ENCODE peak calls at places on chromosomes 11 and 22, in six cellular contexts. W is stomach, R is IMR-90, U is A549, X is ovary, G is heart left ventricle. H is an unnamed sample.

GRCh38 chr11:17353228-17354021 is 1.8 kb downstream of the NCR3LG1 start:
- DNase-seq in W (peak; percentile 73), R (peak; percentile 76), U (peak; percentile 60), X (peak; percentile 76), G (peak; percentile 78), H (peak; percentile 88)

GRCh38 chr11:12765428-12765827 is 91.2 kb downstream of the TEAD1 start:
- DNase-seq in W (no peak), R (peak; percentile 60), U (no peak), X (peak; percentile 77), G (peak; percentile 51), H (no peak)

GRCh38 chr22:22836635-22837034 is 51.0 kb upstream of the IGLL5 start:
- DNase-seq in W (no peak), R (no peak), U (no peak), X (no peak), G (no peak), H (peak; percentile 55)

GRCh38 chr11:42315846-42316245 is 856.4 kb upstream of the LRRC4C start:
- DNase-seq in W (no peak), R (no peak), U (no peak), X (no peak), G (no peak), H (no peak)

GRCh38 chr11:74754507-74755255 is 6.0 kb downstream of the RNF169 start:
- DNase-seq in W (no peak), R (peak; percentile 96), U (peak; percentile 39), X (no peak), G (no peak), H (no peak)

GRCh38 chr22:45629469-45630089 is 42.1 kb upstream of the ATXN10 start:
- DNase-seq in W (no peak), R (no peak), U (no peak), X (no peak), G (no peak), H (peak; percentile 30)

GRCh38 chr22:16781764-16782329 is 43.4 kb downstream of the XKR3 start:
- DNase-seq in W (no peak), R (no peak), U (no peak), X (no peak), G (no peak), H (peak; percentile 5)

GRCh38 chr11:65298655-65299179 is 15.9 kb upstream of the CDC42EP2 start:
- DNase-seq in W (no peak), R (peak; percentile 81), U (no peak), X (peak; percentile 85), G (peak; percentile 71), H (no peak)

GRCh38 chr22:26170795-26171194 is 1.5 kb downstream of the SEZ6L start:
- DNase-seq in W (no peak), R (no peak), U (no peak), X (peak; percentile 11), G (peak; percentile 33), H (peak; percentile 29)

GRCh38 chr11:78438298-78438975 is 20.8 kb upstream of the GAB2 start:
- DNase-seq in W (no peak), R (no peak), U (no peak), X (no peak), G (no peak), H (no peak)

GRCh38 chr22:39612811-39613548 is 42.4 kb downstream of the CACNA1I start:
- DNase-seq in W (no peak), R (no peak), U (no peak), X (no peak), G (no peak), H (no peak)

GRCh38 chr22:24133187-24133965 is 47.9 kb upstream of the SUSD2 start:
- DNase-seq in W (no peak), R (peak; percentile 41), U (no peak), X (no peak), G (no peak), H (peak; percentile 49)

GRCh38 chr11:120197254-120197891 is 13.5 kb upstream of the OAF start:
- DNase-seq in W (no peak), R (no peak), U (no peak), X (no peak), G (no peak), H (no peak)

GRCh38 chr11:61975638-61976419 is 8.4 kb upstream of the FTH1 start:
- DNase-seq in W (no peak), R (no peak), U (no peak), X (no peak), G (no peak), H (peak; percentile 39)

GRCh38 chr22:42906605-42907338 is 49.7 kb upstream of the ARFGAP3 start:
- DNase-seq in W (no peak), R (peak; percentile 16), U (no peak), X (peak; percentile 51), G (peak; percentile 72), H (no peak)

GRCh38 chr11:71309181-71309580 is 56.8 kb upstream of the SHANK2 start:
- DNase-seq in W (peak; percentile 23), R (no peak), U (no peak), X (no peak), G (no peak), H (no peak)

GRCh38 chr11:57467508-57468157 is 7.3 kb downstream of the RTN4RL2 start:
- DNase-seq in W (no peak), R (no peak), U (no peak), X (no peak), G (no peak), H (no peak)

GRCh38 chr22:19761022-19761499 is 483 bp downstream of the TBX1 start:
- DNase-seq in W (no peak), R (no peak), U (no peak), X (no peak), G (no peak), H (peak; percentile 44)

GRCh38 chr11:35107866-35108265 is 31.1 kb upstream of the CD44 start:
- DNase-seq in W (no peak), R (no peak), U (no peak), X (no peak), G (no peak), H (peak; percentile 70)

GRCh38 chr11:12915093-12915492 is 94.0 kb upstream of the RASSF10 start:
- DNase-seq in W (no peak), R (no peak), U (no peak), X (no peak), G (no peak), H (no peak)

GRCh38 chr11:93822359-93822758 is 28.1 kb downstream of the VSTM5 start:
- DNase-seq in W (no peak), R (no peak), U (no peak), X (no peak), G (no peak), H (no peak)

GRCh38 chr11:64342869-64343739 is 3.1 kb downstream of the CCDC88B start:
- DNase-seq in W (no peak), R (no peak), U (no peak), X (no peak), G (no peak), H (no peak)

GRCh38 chr22:31492151-31492550 is 2.5 kb upstream of the EIF4ENIF1 start:
- DNase-seq in W (no peak), R (no peak), U (no peak), X (no peak), G (no peak), H (no peak)

GRCh38 chr22:31495343-31495742 is 993 bp upstream of the SFI1 start:
- DNase-seq in W (no peak), R (no peak), U (no peak), X (no peak), G (no peak), H (no peak)

GRCh38 chr22:31497148-31497938 is 1.0 kb downstream of the SFI1 start:
- DNase-seq in W (no peak), R (no peak), U (no peak), X (no peak), G (no peak), H (no peak)

GRCh38 chr22:31496735-31497146 is 405 bp downstream of the SFI1 start:
- DNase-seq in W (no peak), R (no peak), U (no peak), X (no peak), G (peak; percentile 29), H (peak; percentile 54)

DNA sequence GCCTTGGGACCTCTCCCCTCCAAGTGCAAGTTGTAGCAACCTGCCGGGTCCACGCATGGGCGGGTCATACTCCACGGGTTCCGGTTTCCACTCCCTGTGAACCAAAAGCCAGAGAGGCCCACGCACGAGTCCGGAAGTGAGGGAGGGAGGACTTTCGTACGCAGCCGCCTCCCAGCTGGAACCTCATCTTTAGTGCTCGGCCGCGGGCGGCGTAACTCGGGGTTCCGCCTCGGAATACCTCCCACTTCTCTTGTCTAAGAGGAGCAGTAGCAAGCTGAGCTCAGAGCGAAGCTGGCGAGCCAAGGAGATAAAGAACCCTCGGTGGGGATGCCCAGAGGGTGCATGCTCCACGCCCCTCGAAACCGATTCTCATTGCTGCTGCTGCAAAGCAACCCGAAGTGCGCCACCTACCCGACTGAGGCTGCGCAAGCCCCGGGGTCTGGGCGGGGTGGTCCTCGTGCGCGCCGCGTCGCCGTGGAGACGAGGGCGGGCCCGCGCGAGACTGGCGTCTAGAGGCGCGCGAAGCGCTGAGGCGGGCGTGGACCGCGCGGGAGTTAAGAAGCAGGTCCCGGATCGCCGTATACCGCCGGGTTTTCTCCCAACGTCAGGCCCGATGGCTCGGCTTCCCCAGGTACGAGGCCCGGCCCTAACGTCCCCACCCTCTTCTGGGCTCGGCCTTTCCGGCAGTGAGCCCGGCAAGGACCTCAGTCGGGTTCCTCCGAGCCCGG is at the start of gene SFI1:
- DNase-seq in W (peak; percentile 92), R (peak; percentile 87), U (peak; percentile 66), X (peak; percentile 92), G (peak; percentile 92), H (peak; percentile 93)
- TF ChIP-seq POLR2A in W (no peak), R (no peak), U (peak; percentile 57), X (peak; percentile 16), G (peak; percentile 52), H (peak; percentile 27)

GRCh38 chr11:116970485-116971292 is 127.5 kb downstream of the SIK3 start:
- DNase-seq in W (no peak), R (peak; percentile 32), U (no peak), X (no peak), G (no peak), H (peak; percentile 66)
- TF ChIP-seq CTCF in W (no peak), R (no peak), U (no peak), X (no peak), G (no peak), H (no peak)

GRCh38 chr22:49449811-49450386 is 377.8 kb downstream of the BRD1 start:
- DNase-seq in W (no peak), R (no peak), U (no peak), X (no peak), G (no peak), H (no peak)
- H3K4me3 ChIP-seq in W (no peak overlapping the region), R (no peak overlapping the region), U (no peak overlapping the region), X (no peak overlapping the region), G (no peak overlapping the region), H (no peak overlapping the region)

GRCh38 chr22:36510966-36511881 is 4.4 kb upstream of the FOXRED2 start:
- DNase-seq in W (no peak), R (peak; percentile 51), U (peak; percentile 52), X (no peak), G (no peak), H (peak; percentile 55)
- TF ChIP-seq POLR2A in W (no peak), R (no peak), U (no peak), X (no peak), G (no peak), H (no peak)

DNA sequence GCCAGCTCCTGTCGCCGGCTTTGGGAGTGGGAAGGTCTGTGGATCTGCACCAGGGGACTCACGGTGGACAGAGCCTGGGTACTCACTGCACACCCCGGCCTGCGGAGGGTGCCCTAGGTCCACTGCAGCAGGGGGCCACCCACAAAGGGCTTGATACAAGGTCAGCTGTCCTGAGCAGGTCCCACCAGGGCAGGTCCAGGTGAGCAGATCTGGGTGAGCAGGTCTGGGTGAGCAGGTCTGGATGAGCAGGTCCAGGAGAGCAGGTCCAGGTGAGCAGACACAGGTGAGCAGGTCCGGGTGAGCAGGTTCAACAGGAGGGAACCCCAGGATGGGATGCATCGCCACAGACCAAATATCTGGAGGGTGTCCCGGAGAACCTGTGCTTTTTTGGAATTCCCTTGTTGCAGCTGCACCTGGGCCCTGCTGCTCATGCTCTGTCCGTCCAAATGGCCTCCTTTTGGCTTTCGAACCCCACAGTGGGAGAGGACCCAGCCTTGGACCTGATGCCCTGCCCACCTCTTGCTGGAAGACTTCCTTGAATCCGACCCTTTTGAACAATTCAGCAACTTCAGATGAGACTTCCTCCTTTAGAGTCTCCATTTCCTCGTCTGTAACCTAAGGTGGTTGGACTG is 485.3 kb downstream of the TBC1D22A start:
- DNase-seq in W (no peak), R (no peak), U (no peak), X (no peak), G (no peak), H (no peak)
- TF ChIP-seq CTCF in W (no peak), R (no peak), U (no peak), X (no peak), G (no peak), H (peak; percentile 12)

H was measured in NB4.